ENCODE peak calls at places on chromosomes 6 and 20, in four cellular contexts. X is tibial artery, Q is cardiac muscle cell, L is stomach. J is an unnamed sample. For H3K9me3 and H3K4me1, the result is how much of the 10 kb centered on the place peaks cover.

GRCh38 chr20:58233881-58234528 is 5.6 kb upstream of the ANKRD60 start:
- DNase-seq in X (no peak), Q (peak), L (no peak), J (no peak)

GRCh38 chr20:57223648-57224489 is 42.6 kb downstream of the BMP7 start:
- DNase-seq in X (no peak), Q (peak), L (no peak), J (no peak)

GRCh38 chr6:170143401-170144150 is 147.3 kb downstream of the DLL1 start:
- DNase-seq in X (peak), Q (no peak), L (peak), J (no peak)

GRCh38 chr20:53130819-53131218 is 158.7 kb downstream of the TSHZ2 start:
- DNase-seq in X (no peak), Q (no peak), L (no peak), J (no peak)

GRCh38 chr6:157036245-157036681 is 259.1 kb downstream of the ARID1B start:
- DNase-seq in X (no peak), Q (peak), L (peak), J (no peak)

GRCh38 chr6:80608881-80609280 is 502.4 kb downstream of the BCKDHB start:
- DNase-seq in X (no peak), Q (peak), L (no peak), J (peak)

GRCh38 chr6:149046164-149046821 is 271.2 kb upstream of the TAB2 start:
- DNase-seq in X (no peak), Q (no peak), L (no peak), J (no peak)

GRCh38 chr6:126170433-126170832 is 169.5 kb upstream of the CENPW start:
- DNase-seq in X (no peak), Q (no peak), L (no peak), J (no peak)

GRCh38 chr6:169169941-169170582 is 83.6 kb downstream of the THBS2 start:
- DNase-seq in X (peak), Q (no peak), L (no peak), J (no peak)

GRCh38 chr6:12384417-12384912 is 94.3 kb downstream of the EDN1 start:
- DNase-seq in X (no peak), Q (no peak), L (no peak), J (no peak)

GRCh38 chr20:63702036-63702665 is 5.6 kb downstream of the ARFRP1 start:
- DNase-seq in X (peak), Q (no peak), L (no peak), J (no peak)

GRCh38 chr20:60080401-60080800 is 122.2 kb downstream of the CDH26 start:
- DNase-seq in X (no peak), Q (no peak), L (no peak), J (no peak)

GRCh38 chr6:4914412-4915159 is 89.3 kb downstream of the RPP40 start:
- DNase-seq in X (no peak), Q (peak), L (no peak), J (no peak)

GRCh38 chr6:30326446-30327231 is at the start of gene TRIM39:
- DNase-seq in X (peak), Q (peak), L (peak), J (peak)

GRCh38 chr6:16799279-16800193 is 38.3 kb upstream of the ATXN1 start:
- DNase-seq in X (no peak), Q (peak), L (no peak), J (no peak)

GRCh38 chr6:24152014-24152413 is 26.0 kb downstream of the NRSN1 start:
- DNase-seq in X (no peak), Q (no peak), L (no peak), J (no peak)

GRCh38 chr6:168116446-168116974 is 37.5 kb upstream of the FRMD1 start:
- DNase-seq in X (peak), Q (no peak), L (no peak), J (no peak)

GRCh38 chr6:73388433-73388799 is 6.2 kb upstream of the DDX43 start:
- DNase-seq in X (no peak), Q (no peak), L (no peak), J (no peak)

GRCh38 chr6:1190361-1190760 is 121.5 kb upstream of the FOXQ1 start:
- DNase-seq in X (no peak), Q (peak), L (no peak), J (peak)

GRCh38 chr6:139855741-139856206 is 481.3 kb upstream of the CITED2 start:
- DNase-seq in X (no peak), Q (no peak), L (no peak), J (peak)

GRCh38 chr20:63309261-63310071 is 16.5 kb downstream of the COL20A1 start:
- DNase-seq in X (no peak), Q (peak), L (peak), J (no peak)

GRCh38 chr20:33664085-33664761 is 2.1 kb downstream of the C20orf144 start:
- DNase-seq in X (no peak), Q (no peak), L (no peak), J (no peak)

GRCh38 chr6:109491207-109491938 is 8.4 kb upstream of the ZBTB24 start:
- DNase-seq in X (no peak), Q (peak), L (no peak), J (no peak)

GRCh38 chr6:81766482-81767069 is 14.1 kb upstream of the TENT5A start:
- DNase-seq in X (no peak), Q (peak), L (no peak), J (peak)

GRCh38 chr20:56843386-56843785 is 214.3 kb downstream of the TFAP2C start:
- DNase-seq in X (peak), Q (no peak), L (no peak), J (no peak)

GRCh38 chr6:35146453-35146852 is 5.3 kb upstream of the TCP11 start:
- DNase-seq in X (peak), Q (peak), L (peak), J (peak)

GRCh38 chr6:130322673-130323268 is 43.0 kb upstream of the TMEM200A start:
- DNase-seq in X (no peak), Q (peak), L (peak), J (peak)

GRCh38 chr20:19880256-19881079 is 122.4 kb downstream of the RIN2 start:
- DNase-seq in X (no peak), Q (peak), L (no peak), J (peak)

GRCh38 chr6:75723382-75723781 is 25.7 kb upstream of the MYO6 start:
- DNase-seq in X (no peak), Q (no peak), L (no peak), J (no peak)

DNA sequence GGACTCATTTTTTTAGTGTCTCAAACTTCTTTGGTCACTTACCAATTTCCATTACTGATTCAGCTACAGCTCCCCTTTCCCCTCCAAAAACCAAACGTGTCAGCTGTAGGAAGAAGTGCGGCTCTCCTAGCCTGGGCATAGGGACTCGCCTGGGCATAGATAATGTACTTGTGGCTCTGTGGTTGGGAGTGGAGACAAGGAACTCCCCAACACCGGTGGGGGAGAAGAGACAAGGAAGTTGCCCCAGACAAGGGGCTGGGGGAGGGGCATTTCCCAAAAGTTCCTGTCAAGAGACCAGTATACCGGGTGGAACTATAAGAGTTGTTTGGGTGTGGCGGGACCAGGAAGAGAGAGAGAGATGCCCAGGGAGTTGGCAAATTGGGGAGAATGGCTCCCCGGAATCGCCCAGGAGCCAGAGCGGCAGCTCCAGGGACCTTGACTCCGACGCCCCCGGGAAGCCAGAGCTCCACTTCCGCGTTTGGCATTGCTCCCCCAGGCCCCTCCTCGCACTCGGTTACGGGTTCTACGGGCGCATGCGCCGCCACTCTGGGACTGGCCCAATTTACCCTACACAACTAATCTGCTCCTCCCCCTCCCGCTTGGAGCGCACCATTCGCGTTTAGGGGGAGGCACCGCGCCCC is 871 bp upstream of the ZFAND3 start:
- DNase-seq in X (peak), Q (peak), L (peak), J (peak)
- H3K4me3 ChIP-seq in X (peak), Q (peak), L (peak), J (peak)

GRCh38 chr6:67717281-67717680 is 917.8 kb upstream of the ADGRB3 start:
- DNase-seq in X (no peak), Q (peak), L (no peak), J (no peak)

DNA sequence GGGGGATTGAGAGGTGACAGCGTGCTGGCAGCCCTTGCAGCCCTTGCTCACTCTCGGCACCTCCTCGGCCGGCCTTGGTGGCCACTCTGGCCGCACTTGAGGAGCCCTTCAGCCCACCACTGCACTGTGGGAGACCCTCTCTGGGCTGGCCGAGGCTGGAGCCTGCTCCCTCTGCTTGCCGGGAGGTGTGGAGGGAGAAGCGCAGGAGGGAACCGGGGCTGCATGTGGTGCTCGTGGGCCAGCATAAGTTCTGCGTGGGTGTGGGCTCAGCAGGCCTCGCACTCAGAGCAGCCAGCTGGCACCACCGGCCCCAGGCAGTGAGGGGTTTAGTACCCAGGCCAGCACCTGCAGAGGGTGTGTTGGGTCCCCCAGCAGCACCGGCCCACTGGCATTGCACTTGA is 912.2 kb upstream of the ADGRB3 start:
- DNase-seq in X (peak), Q (no peak), L (no peak), J (no peak)
- H3K9me3 ChIP-seq in X (under half), Q (under half), L (under half), J (under half)

GRCh38 chr20:37801921-37802320 is 101.0 kb upstream of the VSTM2L start:
- DNase-seq in X (no peak), Q (peak), L (no peak), J (no peak)
- H3K4me1 ChIP-seq in X (under half), Q (under half), L (under half), J (under half)

DNA sequence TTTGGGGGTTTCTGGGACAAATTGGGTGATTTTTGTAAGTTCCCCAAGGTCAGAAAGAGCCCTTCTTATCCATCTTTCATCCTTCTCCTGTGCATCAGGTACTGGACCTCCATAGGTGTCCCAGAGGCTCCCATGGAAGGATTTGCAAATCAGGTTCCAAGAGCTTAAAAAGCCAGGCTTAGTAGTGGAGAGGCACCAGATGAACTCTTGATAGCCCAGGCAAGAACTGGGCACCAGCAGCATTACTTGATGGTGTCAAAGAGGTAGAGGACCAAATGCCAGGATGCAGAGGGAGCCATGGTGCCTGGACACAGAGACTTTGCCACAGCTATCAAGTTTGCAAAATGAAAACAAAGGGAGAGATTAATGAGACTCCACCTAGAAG is 20.9 kb upstream of the TRAM2 start:
- DNase-seq in X (no peak), Q (no peak), L (no peak), J (no peak)
- H3K4me3 ChIP-seq in X (no peak), Q (no peak), L (no peak), J (no peak)

GRCh38 chr20:55211481-55211880 is 736.1 kb downstream of the DOK5 start:
- DNase-seq in X (no peak), Q (no peak), L (no peak), J (no peak)

GRCh38 chr20:55200317-55200716 is 724.9 kb downstream of the DOK5 start:
- DNase-seq in X (no peak), Q (no peak), L (no peak), J (no peak)

DNA sequence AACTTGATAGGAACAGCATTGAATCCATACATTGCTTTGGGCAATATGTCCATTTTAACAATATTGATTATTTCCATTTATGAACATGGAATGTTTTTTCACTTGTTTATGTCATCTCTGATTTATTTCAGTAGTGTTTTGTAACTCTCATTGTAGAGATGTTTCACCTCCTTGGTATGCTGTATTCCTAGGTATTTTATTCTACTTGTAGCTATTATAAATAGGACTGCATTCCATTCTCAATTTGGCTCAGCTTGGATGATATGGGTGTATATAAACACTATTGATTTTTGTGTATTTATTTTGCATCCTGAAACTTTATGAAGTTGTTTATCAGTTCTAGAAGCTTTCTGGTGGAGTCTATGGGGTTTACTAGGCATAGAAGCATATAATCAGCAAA is 730.3 kb downstream of the DOK5 start:
- DNase-seq in X (no peak), Q (no peak), L (no peak), J (no peak)
- H3K9me3 ChIP-seq in X (under half), Q (under half), L (under half), J (under half)

J was measured in SJSA1.